ENCODE peak calls at places on chromosomes 4 and X, in four cellular contexts. One of them, this sample, is unnamed. For H3K36me3 and H3K27me3, the result is how much of the 10 kb centered on the place peaks cover.

GRCh38 chrX:21398424-21398823 is 24.2 kb downstream of the CNKSR2 start:
- DNase-seq in transverse colon: no peak
- DNase-seq in stomach: no peak
- DNase-seq in heart left ventricle: no peak
- DNase-seq in this sample: no peak

GRCh38 chrX:10906861-10907260 is 204.3 kb upstream of the HCCS start:
- DNase-seq in transverse colon: no peak
- DNase-seq in stomach: no peak
- DNase-seq in heart left ventricle: no peak
- DNase-seq in this sample: no peak

GRCh38 chrX:26376037-26376708 is 160.2 kb downstream of the MAGEB5 start:
- DNase-seq in transverse colon: no peak
- DNase-seq in stomach: no peak
- DNase-seq in heart left ventricle: no peak
- DNase-seq in this sample: no peak

GRCh38 chrX:70422886-70423336 is at the start of gene GDPD2:
- DNase-seq in transverse colon: peak
- DNase-seq in stomach: peak
- DNase-seq in heart left ventricle: no peak
- DNase-seq in this sample: no peak

GRCh38 chr4:103306870-103307345 is 108.8 kb upstream of the CENPE start:
- DNase-seq in transverse colon: peak
- DNase-seq in stomach: peak
- DNase-seq in heart left ventricle: peak
- DNase-seq in this sample: no peak

GRCh38 chr4:89110541-89110985 is 770 bp upstream of the TIGD2 start:
- DNase-seq in transverse colon: no peak
- DNase-seq in stomach: no peak
- DNase-seq in heart left ventricle: no peak
- DNase-seq in this sample: no peak

GRCh38 chrX:63350979-63351616 is at the start of gene SPIN4:
- DNase-seq in transverse colon: peak
- DNase-seq in stomach: peak
- DNase-seq in heart left ventricle: peak
- DNase-seq in this sample: peak

GRCh38 chrX:103722505-103722904 is 11.8 kb downstream of the TMEM31 start:
- DNase-seq in transverse colon: no peak
- DNase-seq in stomach: no peak
- DNase-seq in heart left ventricle: no peak
- DNase-seq in this sample: no peak

GRCh38 chr4:142281999-142282398 is 564.1 kb downstream of the INPP4B start:
- DNase-seq in transverse colon: no peak
- DNase-seq in stomach: no peak
- DNase-seq in heart left ventricle: no peak
- DNase-seq in this sample: no peak

GRCh38 chr4:108029321-108029720 is 39.6 kb downstream of the HADH start:
- DNase-seq in transverse colon: no peak
- DNase-seq in stomach: no peak
- DNase-seq in heart left ventricle: no peak
- DNase-seq in this sample: no peak

GRCh38 chrX:136259543-136259942 is 8.3 kb upstream of the MAP7D3 start:
- DNase-seq in transverse colon: no peak
- DNase-seq in stomach: no peak
- DNase-seq in heart left ventricle: no peak
- DNase-seq in this sample: peak

GRCh38 chr4:42965326-42965725 is 72.8 kb downstream of the GRXCR1 start:
- DNase-seq in transverse colon: no peak
- DNase-seq in stomach: no peak
- DNase-seq in heart left ventricle: no peak
- DNase-seq in this sample: no peak
- TF ChIP-seq CTCF in transverse colon: no peak
- TF ChIP-seq CTCF in stomach: no peak
- TF ChIP-seq CTCF in heart left ventricle: no peak
- TF ChIP-seq CTCF in this sample: peak

DNA sequence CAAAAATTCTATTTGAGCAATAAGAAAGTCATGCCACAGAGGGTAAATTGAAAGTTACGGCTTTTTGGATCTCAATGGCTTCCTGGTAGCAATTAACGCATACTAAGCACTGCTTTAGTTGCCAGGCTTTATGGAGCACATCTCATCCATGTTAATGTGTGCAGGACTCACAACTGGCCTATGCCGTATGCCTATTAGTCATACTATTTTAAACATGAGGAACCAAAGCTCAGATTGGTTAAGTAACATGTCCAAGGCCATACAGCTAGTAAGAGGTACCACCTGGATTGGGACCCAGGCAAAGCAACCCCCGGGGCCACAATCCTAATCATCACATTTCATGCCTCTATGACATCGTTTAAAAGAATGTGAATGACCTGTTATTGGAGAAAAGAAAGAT is 17.1 kb downstream of the DAPP1 start:
- DNase-seq in transverse colon: no peak
- DNase-seq in stomach: no peak
- DNase-seq in heart left ventricle: no peak
- DNase-seq in this sample: no peak
- H3K36me3 ChIP-seq in transverse colon: under half
- H3K36me3 ChIP-seq in stomach: under half
- H3K36me3 ChIP-seq in heart left ventricle: under half
- H3K36me3 ChIP-seq in this sample: under half

GRCh38 chr4:37745946-37746345 is 59.8 kb upstream of the RELL1 start:
- DNase-seq in transverse colon: no peak
- DNase-seq in stomach: no peak
- DNase-seq in heart left ventricle: no peak
- DNase-seq in this sample: no peak

GRCh38 chr4:37737456-37737855 is 51.3 kb upstream of the RELL1 start:
- DNase-seq in transverse colon: no peak
- DNase-seq in stomach: no peak
- DNase-seq in heart left ventricle: no peak
- DNase-seq in this sample: no peak

GRCh38 chr4:37741564-37741963 is 55.4 kb upstream of the RELL1 start:
- DNase-seq in transverse colon: no peak
- DNase-seq in stomach: no peak
- DNase-seq in heart left ventricle: no peak
- DNase-seq in this sample: no peak

DNA sequence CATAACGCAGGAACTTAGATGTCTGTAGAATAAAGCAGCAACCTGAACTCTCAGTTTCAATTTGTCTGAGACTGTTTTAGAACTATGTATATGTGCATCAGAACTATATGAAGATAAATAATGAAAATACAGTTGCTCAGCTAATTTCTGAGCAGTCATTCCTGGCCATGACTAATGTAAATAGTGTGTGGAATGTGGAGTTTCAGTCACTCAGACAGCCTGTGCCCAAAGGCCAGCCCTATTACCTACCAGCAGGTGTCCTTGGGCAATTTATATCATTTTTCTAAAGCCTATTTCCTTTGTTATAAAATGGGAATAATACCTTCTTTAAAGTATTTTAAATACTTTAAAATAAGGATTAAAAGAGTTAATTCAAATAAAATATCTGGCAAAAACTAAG is 56.0 kb upstream of the RELL1 start:
- DNase-seq in transverse colon: no peak
- DNase-seq in stomach: no peak
- DNase-seq in heart left ventricle: no peak
- DNase-seq in this sample: no peak
- H3K27me3 ChIP-seq in transverse colon: under half
- H3K27me3 ChIP-seq in stomach: under half
- H3K27me3 ChIP-seq in heart left ventricle: under half
- H3K27me3 ChIP-seq in this sample: under half

DNA sequence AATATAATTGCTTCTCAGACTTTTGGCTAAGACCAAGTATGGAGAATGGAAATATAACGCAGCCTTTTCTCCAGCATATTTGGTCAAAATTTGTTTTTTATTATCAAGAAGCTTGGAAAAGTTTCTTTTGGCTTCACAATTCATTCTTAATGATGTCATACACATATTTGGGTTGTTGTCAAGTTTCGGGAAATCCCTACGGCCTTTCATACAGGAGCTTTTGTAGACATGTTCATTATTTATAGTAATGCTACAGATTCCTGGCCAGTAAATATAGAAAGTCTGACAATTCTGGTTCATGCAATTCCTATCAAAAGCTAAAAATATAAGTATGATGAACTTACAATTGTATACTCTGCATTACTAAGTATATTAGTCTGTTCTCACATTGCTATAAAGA is 112.9 kb downstream of the IRF2 start:
- DNase-seq in transverse colon: no peak
- DNase-seq in stomach: no peak
- DNase-seq in heart left ventricle: no peak
- DNase-seq in this sample: no peak
- TF ChIP-seq CTCF in transverse colon: no peak
- TF ChIP-seq CTCF in stomach: no peak
- TF ChIP-seq CTCF in heart left ventricle: no peak
- TF ChIP-seq CTCF in this sample: no peak

DNA sequence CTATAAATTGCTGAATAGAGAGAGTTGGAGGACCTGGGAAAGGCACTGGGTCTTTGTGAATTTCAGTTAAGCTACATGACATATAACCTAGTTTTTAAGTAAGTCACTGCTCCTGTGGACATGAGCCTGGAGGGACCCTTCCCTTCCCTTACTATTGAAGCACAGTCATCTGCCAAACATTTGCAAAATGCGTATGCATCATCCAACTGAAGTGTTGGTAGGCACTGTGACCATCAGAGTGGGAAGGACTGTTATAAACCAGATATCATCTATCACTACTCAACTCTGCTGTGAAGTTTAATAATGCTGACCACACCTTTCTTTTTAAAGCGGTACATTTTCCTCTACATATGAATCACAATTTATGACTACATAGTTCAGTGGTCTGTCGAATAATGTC is 5.2 kb downstream of the GABRA3 start:
- DNase-seq in transverse colon: no peak
- DNase-seq in stomach: no peak
- DNase-seq in heart left ventricle: no peak
- DNase-seq in this sample: no peak
- H3K36me3 ChIP-seq in transverse colon: under half
- H3K36me3 ChIP-seq in stomach: under half
- H3K36me3 ChIP-seq in heart left ventricle: under half
- H3K36me3 ChIP-seq in this sample: under half